ENCODE peak calls at places on chromosomes 5 and 9, in nine cellular contexts. N is HEK293T; Q is stimulated activated naive B cell treated with anti-CD40 and anti-IgM and Interleukin-4, amounts not matched to agents 10 μg/mL and 1 μg/mL and 100 μg/mL, for 72 hours; H is ovary; R is non-pigmented ciliary epithelial cell; V is sciatic nerve; X is GM23248; Y is HCT116; U is amygdala. D is an unnamed sample.

GRCh38 chr5:150931368-150931965 is 26.7 kb upstream of the ZNF300 start:
- DNase-seq in X (no peak), Y (no peak), R (no peak), V (no peak), H (no peak), Q (no peak), N (no peak), U (no peak), D (no peak)

GRCh38 chr9:106860731-106861584 is 2.0 kb upstream of the ZNF462 start:
- DNase-seq in H (peak; percentile 58), Q (no peak), N (peak; percentile 8), R (no peak), Y (no peak), V (peak; percentile 65), U (no peak), X (peak; percentile 54), D (no peak)

GRCh38 chr5:387491-388265 is 55.3 kb upstream of the EXOC3 start:
- DNase-seq in X (no peak), H (no peak), R (no peak), Q (no peak), V (peak; percentile 41), U (no peak), Y (no peak), N (no peak), D (no peak)

GRCh38 chr9:91395106-91395552 is 28.5 kb downstream of the NFIL3 start:
- DNase-seq in R (no peak), Y (no peak), U (no peak), V (no peak), X (peak; percentile 71), H (no peak), N (no peak), Q (no peak), D (peak; percentile 32)

GRCh38 chr5:127068771-127069330 is 4.5 kb downstream of the C5orf63 start:
- DNase-seq in H (no peak), Y (no peak), N (no peak), Q (no peak), R (peak; percentile 61), X (peak; percentile 32), U (no peak), V (no peak), D (no peak)

GRCh38 chr5:960551-960950 is 48.1 kb upstream of the NKD2 start:
- DNase-seq in H (no peak), R (no peak), U (no peak), N (no peak), X (no peak), Q (no peak), Y (no peak), V (peak; percentile 50), D (no peak)

GRCh38 chr9:123685489-123686083 is 244.3 kb downstream of the DENND1A start:
- DNase-seq in R (no peak), Q (no peak), N (no peak), V (no peak), X (no peak), U (no peak), H (no peak), Y (no peak), D (no peak)

GRCh38 chr5:21391506-21391905 is 1403.5 kb upstream of the CDH18 start:
- DNase-seq in H (no peak), X (peak; percentile 17), Y (no peak), N (no peak), U (no peak), V (no peak), Q (no peak), R (no peak), D (peak; percentile 11)

GRCh38 chr5:16812911-16813310 is 123.2 kb downstream of the MYO10 start:
- DNase-seq in H (no peak), N (no peak), Q (no peak), V (no peak), R (no peak), U (no peak), Y (no peak), X (no peak), D (no peak)

GRCh38 chr5:123810253-123810652 is 298.3 kb downstream of the CSNK1G3 start:
- DNase-seq in N (no peak), V (no peak), Q (no peak), R (no peak), H (no peak), Y (no peak), X (no peak), U (no peak), D (no peak)

GRCh38 chr9:101324245-101324804 is 60.5 kb downstream of the BAAT start:
- DNase-seq in R (no peak), U (no peak), Q (no peak), H (no peak), X (no peak), Y (no peak), V (no peak), N (no peak), D (no peak)

GRCh38 chr5:122182491-122182921 is 53.2 kb downstream of the ZNF474 start:
- DNase-seq in V (no peak), U (peak; percentile 29), N (no peak), R (peak; percentile 79), X (peak; percentile 92), Y (no peak), H (peak; percentile 28), Q (no peak), D (no peak)

GRCh38 chr5:173321886-173322285 is 6.3 kb downstream of the STC2 start:
- DNase-seq in Y (no peak), H (no peak), X (peak; percentile 80), R (no peak), Q (no peak), V (no peak), N (no peak), U (no peak), D (no peak)

GRCh38 chr9:86662890-86663468 is 284.3 kb downstream of the GAS1 start:
- DNase-seq in R (no peak), X (no peak), Q (no peak), Y (no peak), N (no peak), U (no peak), V (no peak), H (no peak), D (no peak)

GRCh38 chr5:178249191-178249989 is 16.8 kb upstream of the PHYKPL start:
- DNase-seq in N (no peak), Y (no peak), U (no peak), V (no peak), R (no peak), X (peak; percentile 88), H (no peak), Q (no peak), D (no peak)

GRCh38 chr5:10235350-10235749 is 14.3 kb downstream of the ATPSCKMT start:
- DNase-seq in U (no peak), Y (peak; percentile 33), X (no peak), H (no peak), Q (no peak), N (no peak), R (no peak), V (no peak), D (no peak)

GRCh38 chr9:136722969-136723356 is 10.6 kb downstream of the DIPK1B start:
- DNase-seq in X (no peak), Q (no peak), H (no peak), U (no peak), V (no peak), Y (no peak), R (no peak), N (no peak), D (no peak)

GRCh38 chr5:55096860-55097259 is 5.6 kb upstream of the GZMA start:
- DNase-seq in R (no peak), N (no peak), U (no peak), Q (no peak), X (no peak), Y (no peak), V (no peak), H (no peak), D (no peak)

GRCh38 chr5:141338538-141339306 is at the start of gene PCDHGA2:
- DNase-seq in Q (no peak), R (no peak), Y (no peak), X (peak; percentile 72), H (peak; percentile 43), V (no peak), N (peak; percentile 20), U (no peak), D (no peak)

GRCh38 chr5:15995206-15996052 is 184.2 kb downstream of the MARCHF11 start:
- DNase-seq in Y (no peak), U (no peak), X (peak; percentile 52), V (no peak), N (peak; percentile 6), R (no peak), H (no peak), Q (no peak), D (peak; percentile 41)

GRCh38 chr5:77168187-77168883 is 42.1 kb upstream of the PDE8B start:
- DNase-seq in U (peak; percentile 71), N (no peak), R (no peak), X (peak; percentile 89), H (peak; percentile 46), Y (no peak), V (no peak), Q (no peak), D (no peak)

GRCh38 chr5:150778103-150778516 is 447 bp upstream of the SMIM3 start:
- DNase-seq in Q (no peak), V (no peak), N (no peak), X (peak; percentile 43), U (no peak), R (no peak), Y (no peak), H (no peak), D (no peak)

GRCh38 chr9:4038182-4038723 is 261.6 kb downstream of the GLIS3 start:
- DNase-seq in X (peak; percentile 60), V (no peak), Q (no peak), Y (peak; percentile 59), U (no peak), N (no peak), H (no peak), R (no peak), D (no peak)

GRCh38 chr5:141501805-141502204 is 12.9 kb downstream of the PCDHGC5 start:
- DNase-seq in H (no peak), V (no peak), U (no peak), Y (no peak), N (no peak), Q (no peak), R (no peak), X (no peak), D (no peak)

GRCh38 chr9:85377751-85378289 is 363.9 kb downstream of the AGTPBP1 start:
- DNase-seq in X (no peak), R (peak; percentile 4), V (no peak), H (no peak), U (no peak), Q (no peak), N (peak; percentile 22), Y (no peak), D (no peak)

GRCh38 chr5:125719681-125720676 is 703.2 kb upstream of the GRAMD2B start:
- DNase-seq in V (no peak), Y (no peak), N (peak; percentile 52), X (no peak), Q (no peak), U (no peak), R (no peak), H (no peak), D (no peak)

GRCh38 chr9:113909421-113909820 is 33.3 kb downstream of the ZNF618 start:
- DNase-seq in X (no peak), Y (no peak), H (no peak), R (no peak), Q (no peak), U (no peak), V (no peak), N (peak; percentile 5), D (no peak)

GRCh38 chr5:31918739-31919138 is 255.4 kb downstream of the GOLPH3 start:
- DNase-seq in R (no peak), Q (no peak), X (no peak), V (no peak), Y (no peak), H (no peak), N (no peak), U (no peak), D (no peak)

GRCh38 chr5:14560091-14560595 is 21.4 kb upstream of the OTULINL start:
- DNase-seq in R (no peak), N (no peak), Y (no peak), Q (no peak), U (no peak), H (no peak), V (no peak), X (no peak), D (no peak)

GRCh38 chr9:99563364-99563763 is 258.3 kb upstream of the NR4A3 start:
- DNase-seq in Y (no peak), X (no peak), U (no peak), N (peak; percentile 38), H (no peak), V (no peak), R (no peak), Q (no peak), D (no peak)

GRCh38 chr9:36725777-36726356 is 153.2 kb downstream of the MELK start:
- DNase-seq in X (no peak), U (no peak), Q (no peak), H (no peak), R (no peak), N (no peak), Y (no peak), V (no peak), D (no peak)